ENCODE peak calls at places on chromosomes 5 and 9, in four cellular contexts. R, L, H and B are unnamed samples.

GRCh38 chr9:108654566-108654965 is 201.2 kb downstream of the ACTL7B start:
- DNase-seq in R (peak), H (no peak), L (no peak), B (peak)

GRCh38 chr5:50325237-50325832 is 115.8 kb downstream of the EMB start:
- DNase-seq in H (peak), L (no peak), R (peak), B (no peak)

GRCh38 chr5:116296335-116297072 is 211.7 kb downstream of the COMMD10 start:
- DNase-seq in L (no peak), H (no peak), R (no peak), B (no peak)

GRCh38 chr5:32278403-32278802 is 34.3 kb downstream of the MTMR12 start:
- DNase-seq in R (no peak), L (peak), H (no peak), B (peak)

GRCh38 chr5:34655354-34655991 is 655 bp upstream of the RAI14 start:
- DNase-seq in R (peak), H (peak), L (peak), B (peak)

GRCh38 chr9:98229620-98230019 is 25.8 kb downstream of the TBC1D2 start:
- DNase-seq in L (no peak), H (no peak), R (no peak), B (no peak)

GRCh38 chr5:82784521-82784920 is 292.7 kb downstream of the TMEM167A start:
- DNase-seq in H (peak), L (no peak), R (peak), B (peak)

GRCh38 chr5:180599981-180600553 is 8.8 kb upstream of the SCGB3A1 start:
- DNase-seq in H (no peak), L (no peak), R (no peak), B (no peak)

GRCh38 chr9:79384506-79384905 is 187.3 kb upstream of the TLE4 start:
- DNase-seq in L (no peak), H (no peak), R (peak), B (no peak)

GRCh38 chr5:137214446-137215189 is 284.5 kb downstream of the SPOCK1 start:
- DNase-seq in L (no peak), H (peak), R (no peak), B (no peak)

GRCh38 chr5:92659246-92659645 is 921.8 kb downstream of the NR2F1-AS1 start:
- DNase-seq in R (no peak), L (no peak), H (no peak), B (no peak)

GRCh38 chr9:89868100-89868499 is 263.3 kb downstream of the GADD45G start:
- DNase-seq in L (no peak), R (no peak), H (no peak), B (no peak)

GRCh38 chr5:168651654-168652053 is 72.5 kb upstream of the PANK3 start:
- DNase-seq in L (peak), R (peak), H (peak), B (peak)

GRCh38 chr9:132946624-132947295 is 2.3 kb upstream of the TSC1 start:
- DNase-seq in R (peak), L (peak), H (peak), B (peak)

GRCh38 chr9:131530546-131530929 is 525 bp downstream of the UCK1 start:
- DNase-seq in R (peak), L (peak), H (peak), B (peak)

GRCh38 chr9:95316794-95317118 is 753 bp downstream of the FANCC start:
- DNase-seq in R (peak), L (peak), H (peak), B (peak)

GRCh38 chr9:136566899-136567298 is 21.1 kb upstream of the NOTCH1 start:
- DNase-seq in L (no peak), H (no peak), R (no peak), B (no peak)

GRCh38 chr5:172315599-172316531 is 32.3 kb upstream of the UBTD2 start:
- DNase-seq in R (no peak), L (no peak), H (no peak), B (no peak)

GRCh38 chr9:23254404-23255184 is 571.4 kb downstream of the ELAVL2 start:
- DNase-seq in H (no peak), L (no peak), R (no peak), B (no peak)

GRCh38 chr9:75390951-75391350 is 302.6 kb downstream of the OSTF1 start:
- DNase-seq in L (no peak), H (no peak), R (no peak), B (no peak)

GRCh38 chr5:66966439-66966838 is 230.2 kb downstream of the CD180 start:
- DNase-seq in L (no peak), R (no peak), H (no peak), B (peak)